ENCODE peak calls at places on chromosomes 7 and 10, in five cellular contexts. Y is AG08396; B is head of caudate nucleus; O is stimulated activated CD4-positive, alpha-beta T cell treated with anti-CD3 and anti-CD28 coated beads, Interleukin-2, amount 100 ng/mL, for 4 hours; F is sigmoid colon. E is an unnamed sample.

GRCh38 chr7:71559214-71559613 is 427.3 kb downstream of the GALNT17 start:
- DNase-seq in O (no peak), F (no peak), Y (no peak), B (no peak), E (no peak)

GRCh38 chr7:105816270-105816843 is 60.0 kb downstream of the ATXN7L1 start:
- DNase-seq in F (no peak), O (no peak), B (no peak), Y (no peak), E (no peak)

GRCh38 chr7:143305423-143306070 is 10.4 kb upstream of the CLCN1 start:
- DNase-seq in O (peak; percentile 46), F (no peak), Y (peak; percentile 57), B (peak; percentile 86), E (peak; percentile 69)

GRCh38 chr7:29649876-29650275 is 86.2 kb downstream of the PRR15 start:
- DNase-seq in B (no peak), F (no peak), Y (no peak), O (no peak), E (no peak)

GRCh38 chr7:84149573-84149972 is 45.0 kb downstream of the SEMA3A start:
- DNase-seq in F (no peak), B (no peak), O (no peak), Y (no peak), E (no peak)

GRCh38 chr10:84613336-84614021 is 285.1 kb downstream of the CCSER2 start:
- DNase-seq in O (no peak), F (no peak), B (peak; percentile 61), Y (peak; percentile 29), E (no peak)

GRCh38 chr7:80392229-80393169 is 119.4 kb downstream of the GNAT3 start:
- DNase-seq in B (no peak), O (no peak), F (no peak), Y (no peak), E (peak; percentile 61)

GRCh38 chr7:110522751-110523200 is 568.2 kb upstream of the LRRN3 start:
- DNase-seq in B (no peak), F (no peak), O (no peak), Y (no peak), E (no peak)

GRCh38 chr10:117653170-117653515 is 110.6 kb downstream of the EMX2 start:
- DNase-seq in B (no peak), O (no peak), F (no peak), Y (peak; percentile 66), E (no peak)

GRCh38 chr7:57821438-57822382 is 371.7 kb downstream of the ZNF716 start:
- DNase-seq in Y (no peak), F (no peak), O (no peak), B (no peak), E (no peak)

E was measured in globus pallidus.